ENCODE peak calls at places on chromosomes 7 and 10, in seven cellular contexts. One of them, this sample, is unnamed. For H3K4me1, the result is how much of the 10 kb centered on the place peaks cover.

GRCh38 chr10:74967850-74968620 is 141.6 kb downstream of the KAT6B start:
- DNase-seq in uterus: no peak
- DNase-seq in GM23248: no peak
- DNase-seq in cardiac muscle cell: no peak
- DNase-seq in PC-9: no peak
- DNase-seq in mucosa of descending colon: no peak
- DNase-seq in esophagus squamous epithelium: no peak
- DNase-seq in this sample: peak

GRCh38 chr10:15719899-15720634 is at the start of gene ITGA8:
- DNase-seq in GM23248: peak
- DNase-seq in esophagus squamous epithelium: no peak
- DNase-seq in mucosa of descending colon: peak
- DNase-seq in cardiac muscle cell: peak
- DNase-seq in uterus: peak
- DNase-seq in PC-9: no peak
- DNase-seq in this sample: no peak

GRCh38 chr10:69405221-69405620 is 11.5 kb downstream of the TACR2 start:
- DNase-seq in PC-9: no peak
- DNase-seq in esophagus squamous epithelium: no peak
- DNase-seq in uterus: no peak
- DNase-seq in cardiac muscle cell: no peak
- DNase-seq in mucosa of descending colon: no peak
- DNase-seq in GM23248: peak
- DNase-seq in this sample: no peak

GRCh38 chr7:133052357-133052756 is 29.5 kb downstream of the CHCHD3 start:
- DNase-seq in GM23248: peak
- DNase-seq in PC-9: no peak
- DNase-seq in esophagus squamous epithelium: no peak
- DNase-seq in uterus: no peak
- DNase-seq in cardiac muscle cell: no peak
- DNase-seq in mucosa of descending colon: no peak
- DNase-seq in this sample: no peak

GRCh38 chr7:151311294-151311864 is 30.2 kb upstream of the NUB1 start:
- DNase-seq in esophagus squamous epithelium: no peak
- DNase-seq in uterus: no peak
- DNase-seq in cardiac muscle cell: no peak
- DNase-seq in GM23248: peak
- DNase-seq in mucosa of descending colon: no peak
- DNase-seq in PC-9: peak
- DNase-seq in this sample: peak

GRCh38 chr10:98489561-98490481 is 43.1 kb upstream of the HPS1 start:
- DNase-seq in mucosa of descending colon: no peak
- DNase-seq in esophagus squamous epithelium: no peak
- DNase-seq in PC-9: no peak
- DNase-seq in uterus: no peak
- DNase-seq in GM23248: peak
- DNase-seq in cardiac muscle cell: no peak
- DNase-seq in this sample: no peak

GRCh38 chr10:75209325-75210192 is 1.0 kb upstream of the VDAC2 start:
- DNase-seq in cardiac muscle cell: no peak
- DNase-seq in esophagus squamous epithelium: no peak
- DNase-seq in mucosa of descending colon: peak
- DNase-seq in GM23248: peak
- DNase-seq in uterus: peak
- DNase-seq in PC-9: no peak
- DNase-seq in this sample: peak

GRCh38 chr10:118958984-118959916 is 70.3 kb upstream of the NANOS1 start:
- DNase-seq in cardiac muscle cell: no peak
- DNase-seq in esophagus squamous epithelium: no peak
- DNase-seq in uterus: peak
- DNase-seq in mucosa of descending colon: no peak
- DNase-seq in GM23248: peak
- DNase-seq in PC-9: peak
- DNase-seq in this sample: peak

GRCh38 chr7:7736671-7737070 is 18.3 kb upstream of the RPA3 start:
- DNase-seq in PC-9: no peak
- DNase-seq in uterus: no peak
- DNase-seq in mucosa of descending colon: no peak
- DNase-seq in GM23248: no peak
- DNase-seq in cardiac muscle cell: no peak
- DNase-seq in esophagus squamous epithelium: no peak
- DNase-seq in this sample: no peak

GRCh38 chr7:151888079-151888673 is 11.3 kb upstream of the PRKAG2 start:
- DNase-seq in mucosa of descending colon: no peak
- DNase-seq in esophagus squamous epithelium: no peak
- DNase-seq in PC-9: no peak
- DNase-seq in GM23248: no peak
- DNase-seq in cardiac muscle cell: no peak
- DNase-seq in uterus: peak
- DNase-seq in this sample: peak

GRCh38 chr10:119270893-119271361 is 63.6 kb downstream of the GRK5 start:
- DNase-seq in cardiac muscle cell: no peak
- DNase-seq in esophagus squamous epithelium: peak
- DNase-seq in mucosa of descending colon: peak
- DNase-seq in uterus: no peak
- DNase-seq in PC-9: peak
- DNase-seq in GM23248: no peak
- DNase-seq in this sample: peak

GRCh38 chr10:8403711-8404371 is 349.4 kb downstream of the GATA3 start:
- DNase-seq in PC-9: peak
- DNase-seq in mucosa of descending colon: no peak
- DNase-seq in GM23248: no peak
- DNase-seq in esophagus squamous epithelium: no peak
- DNase-seq in uterus: no peak
- DNase-seq in cardiac muscle cell: peak
- DNase-seq in this sample: no peak

GRCh38 chr7:44965937-44966730 is 12.7 kb downstream of the MYO1G start:
- DNase-seq in esophagus squamous epithelium: no peak
- DNase-seq in GM23248: no peak
- DNase-seq in cardiac muscle cell: no peak
- DNase-seq in mucosa of descending colon: peak
- DNase-seq in PC-9: no peak
- DNase-seq in uterus: no peak
- DNase-seq in this sample: no peak

GRCh38 chr7:65422670-65423069 is 49.0 kb downstream of the ZNF92 start:
- DNase-seq in mucosa of descending colon: no peak
- DNase-seq in uterus: no peak
- DNase-seq in cardiac muscle cell: no peak
- DNase-seq in PC-9: no peak
- DNase-seq in esophagus squamous epithelium: no peak
- DNase-seq in GM23248: no peak
- DNase-seq in this sample: no peak

GRCh38 chr10:60845038-60845437 is 66.8 kb downstream of the CDK1 start:
- DNase-seq in PC-9: no peak
- DNase-seq in cardiac muscle cell: no peak
- DNase-seq in GM23248: no peak
- DNase-seq in uterus: no peak
- DNase-seq in mucosa of descending colon: no peak
- DNase-seq in esophagus squamous epithelium: no peak
- DNase-seq in this sample: no peak

GRCh38 chr10:11443468-11444147 is 167.8 kb downstream of the USP6NL start:
- DNase-seq in uterus: no peak
- DNase-seq in mucosa of descending colon: no peak
- DNase-seq in cardiac muscle cell: no peak
- DNase-seq in GM23248: no peak
- DNase-seq in PC-9: no peak
- DNase-seq in esophagus squamous epithelium: no peak
- DNase-seq in this sample: no peak

GRCh38 chr10:62430881-62431280 is 56.7 kb downstream of the ZNF365 start:
- DNase-seq in mucosa of descending colon: no peak
- DNase-seq in uterus: no peak
- DNase-seq in esophagus squamous epithelium: no peak
- DNase-seq in PC-9: no peak
- DNase-seq in GM23248: no peak
- DNase-seq in cardiac muscle cell: no peak
- DNase-seq in this sample: no peak

GRCh38 chr10:36783400-36783799 is 342.0 kb upstream of the ANKRD30A start:
- DNase-seq in PC-9: no peak
- DNase-seq in cardiac muscle cell: no peak
- DNase-seq in mucosa of descending colon: no peak
- DNase-seq in GM23248: no peak
- DNase-seq in esophagus squamous epithelium: no peak
- DNase-seq in uterus: no peak
- DNase-seq in this sample: no peak

GRCh38 chr10:929965-930364 is 1.5 kb downstream of the LARP4B start:
- DNase-seq in mucosa of descending colon: no peak
- DNase-seq in cardiac muscle cell: no peak
- DNase-seq in PC-9: no peak
- DNase-seq in GM23248: peak
- DNase-seq in uterus: no peak
- DNase-seq in esophagus squamous epithelium: no peak
- DNase-seq in this sample: peak

GRCh38 chr7:5702876-5703571 is 78.4 kb downstream of the RNF216 start:
- DNase-seq in mucosa of descending colon: no peak
- DNase-seq in cardiac muscle cell: peak
- DNase-seq in GM23248: peak
- DNase-seq in esophagus squamous epithelium: no peak
- DNase-seq in uterus: no peak
- DNase-seq in PC-9: peak
- DNase-seq in this sample: no peak
- H3K4me1 ChIP-seq in mucosa of descending colon: under half
- H3K4me1 ChIP-seq in cardiac muscle cell: half or more
- H3K4me1 ChIP-seq in GM23248: under half
- H3K4me1 ChIP-seq in esophagus squamous epithelium: under half
- H3K4me1 ChIP-seq in uterus: under half
- H3K4me1 ChIP-seq in PC-9: under half
- H3K4me1 ChIP-seq in this sample: under half

GRCh38 chr7:134740364-134740763 is 39.1 kb upstream of the CALD1 start:
- DNase-seq in uterus: no peak
- DNase-seq in mucosa of descending colon: no peak
- DNase-seq in PC-9: no peak
- DNase-seq in cardiac muscle cell: no peak
- DNase-seq in esophagus squamous epithelium: no peak
- DNase-seq in GM23248: no peak
- DNase-seq in this sample: no peak

GRCh38 chr7:134739362-134739761 is 40.1 kb upstream of the CALD1 start:
- DNase-seq in uterus: no peak
- DNase-seq in GM23248: no peak
- DNase-seq in mucosa of descending colon: no peak
- DNase-seq in PC-9: no peak
- DNase-seq in cardiac muscle cell: no peak
- DNase-seq in esophagus squamous epithelium: no peak
- DNase-seq in this sample: no peak

GRCh38 chr7:134737561-134738353 is 41.7 kb upstream of the CALD1 start:
- DNase-seq in GM23248: peak
- DNase-seq in PC-9: no peak
- DNase-seq in esophagus squamous epithelium: no peak
- DNase-seq in uterus: no peak
- DNase-seq in cardiac muscle cell: no peak
- DNase-seq in mucosa of descending colon: no peak
- DNase-seq in this sample: no peak

GRCh38 chr7:134732739-134733138 is 46.7 kb upstream of the CALD1 start:
- DNase-seq in PC-9: no peak
- DNase-seq in cardiac muscle cell: no peak
- DNase-seq in mucosa of descending colon: no peak
- DNase-seq in uterus: peak
- DNase-seq in GM23248: no peak
- DNase-seq in esophagus squamous epithelium: no peak
- DNase-seq in this sample: no peak

DNA sequence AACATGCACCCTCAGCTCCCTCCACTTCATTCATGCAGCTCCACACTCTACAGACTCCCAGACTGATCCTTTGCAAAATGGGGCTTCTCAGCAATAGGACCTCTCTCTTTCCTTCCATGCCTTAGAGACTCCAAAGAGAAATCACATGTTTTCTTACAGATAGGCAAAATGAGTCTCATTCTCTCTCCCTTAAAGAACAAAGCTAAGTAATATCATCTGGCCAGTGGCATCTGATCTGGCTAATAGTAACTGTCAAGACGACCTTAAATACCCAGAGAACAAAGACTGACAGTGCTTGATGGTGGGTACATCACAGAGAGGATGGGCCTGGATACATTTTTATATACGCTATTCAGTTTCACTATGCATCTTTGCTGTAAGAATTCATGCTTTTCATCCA is 43.1 kb upstream of the CALD1 start:
- DNase-seq in esophagus squamous epithelium: no peak
- DNase-seq in PC-9: no peak
- DNase-seq in GM23248: no peak
- DNase-seq in cardiac muscle cell: no peak
- DNase-seq in uterus: no peak
- DNase-seq in mucosa of descending colon: no peak
- DNase-seq in this sample: no peak
- H3K4me1 ChIP-seq in esophagus squamous epithelium: under half
- H3K4me1 ChIP-seq in PC-9: under half
- H3K4me1 ChIP-seq in GM23248: half or more
- H3K4me1 ChIP-seq in cardiac muscle cell: under half
- H3K4me1 ChIP-seq in uterus: under half
- H3K4me1 ChIP-seq in mucosa of descending colon: under half
- H3K4me1 ChIP-seq in this sample: under half

GRCh38 chr10:33235271-33235884 is 99.1 kb downstream of the NRP1 start:
- DNase-seq in GM23248: no peak
- DNase-seq in uterus: no peak
- DNase-seq in mucosa of descending colon: no peak
- DNase-seq in cardiac muscle cell: no peak
- DNase-seq in PC-9: no peak
- DNase-seq in esophagus squamous epithelium: no peak
- DNase-seq in this sample: no peak

GRCh38 chr10:33234779-33235178 is 99.7 kb downstream of the NRP1 start:
- DNase-seq in cardiac muscle cell: peak
- DNase-seq in mucosa of descending colon: no peak
- DNase-seq in PC-9: no peak
- DNase-seq in uterus: peak
- DNase-seq in esophagus squamous epithelium: no peak
- DNase-seq in GM23248: peak
- DNase-seq in this sample: no peak

GRCh38 chr10:33237736-33238624 is 96.5 kb downstream of the NRP1 start:
- DNase-seq in uterus: no peak
- DNase-seq in esophagus squamous epithelium: no peak
- DNase-seq in cardiac muscle cell: no peak
- DNase-seq in GM23248: peak
- DNase-seq in PC-9: peak
- DNase-seq in mucosa of descending colon: no peak
- DNase-seq in this sample: no peak

GRCh38 chr10:33236916-33237315 is 97.6 kb downstream of the NRP1 start:
- DNase-seq in esophagus squamous epithelium: no peak
- DNase-seq in GM23248: no peak
- DNase-seq in mucosa of descending colon: no peak
- DNase-seq in PC-9: no peak
- DNase-seq in cardiac muscle cell: no peak
- DNase-seq in uterus: no peak
- DNase-seq in this sample: no peak

DNA sequence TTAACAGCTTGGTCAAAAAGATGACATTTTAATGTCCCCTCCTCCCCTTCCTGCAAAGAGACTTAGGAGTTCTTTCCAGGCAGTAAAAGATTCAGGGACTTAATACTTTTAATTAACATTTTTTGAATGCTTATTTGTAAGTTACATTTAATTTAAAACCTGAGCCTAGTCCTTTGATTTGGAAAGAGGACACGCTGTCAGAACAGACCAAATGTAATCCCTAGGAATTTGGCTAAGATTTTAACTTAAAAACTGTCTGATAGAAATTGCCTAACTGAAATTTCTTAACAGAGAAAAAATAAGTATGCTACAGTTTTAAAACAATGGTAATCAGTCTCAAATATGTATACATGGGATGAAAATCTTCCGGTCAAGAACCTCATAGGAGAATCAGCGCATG is 98.5 kb downstream of the NRP1 start:
- DNase-seq in mucosa of descending colon: no peak
- DNase-seq in esophagus squamous epithelium: no peak
- DNase-seq in uterus: no peak
- DNase-seq in PC-9: no peak
- DNase-seq in GM23248: no peak
- DNase-seq in cardiac muscle cell: no peak
- DNase-seq in this sample: no peak
- H3K4me1 ChIP-seq in mucosa of descending colon: under half
- H3K4me1 ChIP-seq in esophagus squamous epithelium: under half
- H3K4me1 ChIP-seq in uterus: under half
- H3K4me1 ChIP-seq in PC-9: under half
- H3K4me1 ChIP-seq in GM23248: half or more
- H3K4me1 ChIP-seq in cardiac muscle cell: under half
- H3K4me1 ChIP-seq in this sample: under half

GRCh38 chr10:79254333-79255006 is 92.8 kb upstream of the PPIF start:
- DNase-seq in uterus: no peak
- DNase-seq in cardiac muscle cell: no peak
- DNase-seq in mucosa of descending colon: no peak
- DNase-seq in PC-9: no peak
- DNase-seq in GM23248: no peak
- DNase-seq in esophagus squamous epithelium: no peak
- DNase-seq in this sample: no peak
- H3K4me1 ChIP-seq in uterus: under half
- H3K4me1 ChIP-seq in cardiac muscle cell: under half
- H3K4me1 ChIP-seq in mucosa of descending colon: under half
- H3K4me1 ChIP-seq in PC-9: under half
- H3K4me1 ChIP-seq in GM23248: under half
- H3K4me1 ChIP-seq in esophagus squamous epithelium: under half
- H3K4me1 ChIP-seq in this sample: under half

This sample was measured in small intestine.